ENCODE peak calls at places on chromosome 1, in four cellular contexts. O is AG04450, M is A549, T is psoas muscle. P is an unnamed sample.

GRCh38 chr1:167247754-167248153 is 27.1 kb downstream of the POU2F1 start:
- DNase-seq in O (no peak), M (no peak), T (no peak), P (no peak)

GRCh38 chr1:224632381-224632871 is 16.3 kb downstream of the CNIH3 start:
- DNase-seq in O (peak), M (no peak), T (no peak), P (no peak)

GRCh38 chr1:17181785-17182464 is 23.0 kb upstream of the PADI1 start:
- DNase-seq in O (no peak), M (no peak), T (no peak), P (no peak)

GRCh38 chr1:160646711-160647328 is at the start of gene SLAMF1:
- DNase-seq in O (no peak), M (no peak), T (no peak), P (no peak)

GRCh38 chr1:80892452-80892995 is 908.2 kb upstream of the ADGRL2 start:
- DNase-seq in O (no peak), M (no peak), T (no peak), P (no peak)

GRCh38 chr1:244391761-244392160 is 59.9 kb downstream of the ADSS2 start:
- DNase-seq in O (no peak), M (peak), T (no peak), P (no peak)

GRCh38 chr1:239725371-239725770 is 339.0 kb downstream of the CHRM3 start:
- DNase-seq in O (no peak), M (no peak), T (no peak), P (peak)

GRCh38 chr1:68704800-68705443 is 208.0 kb upstream of the DEPDC1 start:
- DNase-seq in O (no peak), M (no peak), T (no peak), P (no peak)

GRCh38 chr1:203039609-203040517 is 13.6 kb downstream of the PPFIA4 start:
- DNase-seq in O (no peak), M (peak), T (no peak), P (peak)

GRCh38 chr1:8047686-8048522 is 21.8 kb upstream of the ERRFI1 start:
- DNase-seq in O (no peak), M (peak), T (no peak), P (no peak)

GRCh38 chr1:38152351-38153082 is 105.9 kb upstream of the POU3F1 start:
- DNase-seq in O (no peak), M (peak), T (no peak), P (no peak)

GRCh38 chr1:17369466-17369865 is 2.5 kb upstream of the PADI6 start:
- DNase-seq in O (no peak), M (no peak), T (no peak), P (no peak)

GRCh38 chr1:180151508-180151907 is 3.2 kb upstream of the QSOX1 start:
- DNase-seq in O (peak), M (peak), T (no peak), P (no peak)

GRCh38 chr1:184222561-184223157 is 164.2 kb upstream of the C1orf21 start:
- DNase-seq in O (no peak), M (peak), T (peak), P (peak)

GRCh38 chr1:54557956-54558355 is 9.9 kb downstream of the ACOT11 start:
- DNase-seq in O (no peak), M (no peak), T (no peak), P (no peak)

GRCh38 chr1:46442317-46443161 is 47.1 kb upstream of the DMBX1 start:
- DNase-seq in O (peak), M (peak), T (peak), P (peak)

GRCh38 chr1:62294211-62294610 is 25.0 kb downstream of the KANK4 start:
- DNase-seq in O (no peak), M (peak), T (no peak), P (peak)

GRCh38 chr1:53601867-53602266 is 137.1 kb downstream of the GLIS1 start:
- DNase-seq in O (no peak), M (no peak), T (no peak), P (no peak)

GRCh38 chr1:51231121-51231520 is 5.0 kb upstream of the RNF11 start:
- DNase-seq in O (no peak), M (no peak), T (no peak), P (no peak)

GRCh38 chr1:68121536-68121935 is 71.1 kb upstream of the DIRAS3 start:
- DNase-seq in O (no peak), M (no peak), T (no peak), P (no peak)

GRCh38 chr1:187476671-187477070 is 647.9 kb downstream of the PLA2G4A start:
- DNase-seq in O (no peak), M (no peak), T (no peak), P (no peak)

GRCh38 chr1:1984560-1985070 is 19.0 kb downstream of the CFAP74 start:
- DNase-seq in O (no peak), M (no peak), T (no peak), P (no peak)

GRCh38 chr1:36111151-36111550 is 13.9 kb downstream of the COL8A2 start:
- DNase-seq in O (no peak), M (no peak), T (no peak), P (no peak)

GRCh38 chr1:116330342-116330652 is 42.7 kb upstream of the ATP1A1 start:
- DNase-seq in O (no peak), M (no peak), T (no peak), P (no peak)

GRCh38 chr1:87450615-87451209 is 122.0 kb downstream of the LMO4 start:
- DNase-seq in O (no peak), M (peak), T (no peak), P (no peak)

GRCh38 chr1:167056529-167057296 is 33.5 kb downstream of the GPA33 start:
- DNase-seq in O (no peak), M (peak), T (no peak), P (no peak)

GRCh38 chr1:178273707-178274410 is 180.0 kb downstream of the RASAL2 start:
- DNase-seq in O (no peak), M (no peak), T (no peak), P (no peak)

GRCh38 chr1:228295201-228295600 is 87.4 kb downstream of the OBSCN start:
- DNase-seq in O (no peak), M (no peak), T (peak), P (no peak)

DNA sequence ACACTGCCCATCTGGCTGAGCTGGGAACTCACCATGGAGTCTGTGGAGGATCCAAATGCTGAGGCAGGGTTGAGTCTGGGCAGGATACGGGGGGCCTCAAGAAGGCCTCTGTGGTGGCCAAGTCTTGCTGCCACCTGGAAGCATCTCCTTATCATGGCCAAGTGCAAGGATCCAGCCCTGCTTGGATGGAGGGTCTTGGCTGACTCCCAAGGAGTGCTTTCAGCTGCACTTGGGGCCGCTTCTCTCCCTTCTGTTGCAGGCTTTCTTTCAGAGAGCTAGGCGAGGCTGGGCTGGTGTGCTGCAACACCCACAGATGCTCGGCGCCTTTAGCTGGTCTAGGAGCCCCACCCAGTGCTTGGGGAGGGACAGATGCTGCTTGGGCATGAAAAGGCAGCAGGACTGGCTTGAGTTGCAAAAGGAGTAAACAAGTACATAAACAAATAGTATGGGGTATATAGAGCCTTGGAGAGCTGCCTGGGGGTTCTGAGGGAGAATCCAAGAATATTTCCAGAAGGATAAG is at the start of gene THEM5:
- DNase-seq in O (no peak), M (no peak), T (no peak), P (no peak)
- TF ChIP-seq CTCF in O (no peak), M (no peak), T (no peak), P (no peak)

GRCh38 chr1:150186789-150187559 is 37.3 kb downstream of the PLEKHO1 start:
- DNase-seq in O (no peak), M (peak), T (no peak), P (no peak)
- H3K4me3 ChIP-seq in O (no peak), M (peak), T (no peak), P (no peak)

GRCh38 chr1:201499795-201500669 is 6.9 kb downstream of the CSRP1 start:
- DNase-seq in O (no peak), M (no peak), T (no peak), P (no peak)

GRCh38 chr1:201501144-201501543 is 5.8 kb downstream of the CSRP1 start:
- DNase-seq in O (peak), M (no peak), T (no peak), P (no peak)

GRCh38 chr1:201499191-201499590 is 7.7 kb downstream of the CSRP1 start:
- DNase-seq in O (no peak), M (no peak), T (no peak), P (no peak)

GRCh38 chr1:201501812-201502510 is 5.0 kb downstream of the CSRP1 start:
- DNase-seq in O (no peak), M (no peak), T (no peak), P (peak)

GRCh38 chr1:201500670-201501120 is 6.2 kb downstream of the CSRP1 start:
- DNase-seq in O (no peak), M (no peak), T (no peak), P (no peak)
- H3K27ac ChIP-seq in O (peak), M (peak), T (peak), P (no peak)

GRCh38 chr1:24930703-24931480 is 816 bp upstream of the RUNX3 start:
- DNase-seq in O (no peak), M (no peak), T (no peak), P (no peak)
- TF ChIP-seq CTCF in O (no peak), M (no peak), T (no peak), P (no peak)

P was measured in WERI-Rb-1.